ENCODE peak calls at places on chromosome 12, in five cellular contexts. T is germinal center; H is NAMALWA; F is effector memory CD4-positive, alpha-beta T cell; B is PC-3. J is an unnamed sample.

GRCh38 chr12:11884661-11885060 is 186.1 kb upstream of the BCL2L14 start:
- DNase-seq in B (peak; percentile 62), T (no peak), F (no peak), H (no peak), J (no peak)

GRCh38 chr12:103969391-103969790 is 3.7 kb downstream of the TDG start:
- DNase-seq in H (no peak), F (no peak), T (no peak), B (peak; percentile 58), J (no peak)

GRCh38 chr12:43285248-43285647 is 266.8 kb downstream of the ADAMTS20 start:
- DNase-seq in H (no peak), F (no peak), T (no peak), B (peak; percentile 87), J (no peak)

GRCh38 chr12:98358144-98358543 is 157.2 kb upstream of the TMPO start:
- DNase-seq in B (no peak), H (no peak), F (no peak), T (no peak), J (no peak)

GRCh38 chr12:67747869-67748760 is 99.6 kb downstream of the DYRK2 start:
- DNase-seq in B (peak; percentile 73), F (no peak), H (no peak), T (no peak), J (no peak)

GRCh38 chr12:121792607-121793500 is 634 bp downstream of the RHOF start:
- DNase-seq in H (peak; percentile 80), B (peak; percentile 36), F (no peak), T (peak; percentile 70), J (peak; percentile 44)

GRCh38 chr12:25957898-25958253 is 606 bp upstream of the RASSF8 start:
- DNase-seq in T (no peak), H (peak; percentile 37), F (no peak), B (peak; percentile 88), J (no peak)

GRCh38 chr12:113862570-113863454 is 103.3 kb downstream of the RBM19 start:
- DNase-seq in H (no peak), F (no peak), B (no peak), T (peak; percentile 25), J (no peak)

GRCh38 chr12:51549637-51550036 is 41.4 kb upstream of the SCN8A start:
- DNase-seq in B (no peak), H (no peak), T (no peak), F (no peak), J (no peak)

GRCh38 chr12:100170313-100170858 is 27.7 kb upstream of the BLTP3B start:
- DNase-seq in B (no peak), T (no peak), H (no peak), F (no peak), J (no peak)

GRCh38 chr12:2319747-2320146 is 267.0 kb downstream of the CACNA1C start:
- DNase-seq in H (no peak), F (no peak), T (no peak), B (no peak), J (no peak)

GRCh38 chr12:112061127-112061526 is 47.5 kb downstream of the NAA25 start:
- DNase-seq in H (no peak), F (no peak), T (no peak), B (no peak), J (no peak)

GRCh38 chr12:57839996-57840395 is 6.5 kb downstream of the CTDSP2 start:
- DNase-seq in B (no peak), F (no peak), T (no peak), H (no peak), J (no peak)

GRCh38 chr12:89213747-89214146 is 138.6 kb downstream of the DUSP6 start:
- DNase-seq in T (no peak), F (no peak), H (no peak), B (no peak), J (no peak)

GRCh38 chr12:101680240-101680639 is 17.2 kb upstream of the CHPT1 start:
- DNase-seq in F (no peak), T (no peak), B (no peak), H (no peak), J (no peak)

GRCh38 chr12:58608711-58609110 is 311.6 kb downstream of the LRIG3 start:
- DNase-seq in H (no peak), T (no peak), F (no peak), B (no peak), J (no peak)

GRCh38 chr12:10842862-10843261 is 6.4 kb downstream of the PRR4 start:
- DNase-seq in T (no peak), H (no peak), F (no peak), B (no peak), J (no peak)

GRCh38 chr12:66345212-66345611 is 42.9 kb downstream of the HELB start:
- DNase-seq in B (no peak), F (no peak), H (no peak), T (no peak), J (no peak)

GRCh38 chr12:45762185-45763110 is 32.9 kb downstream of the ARID2 start:
- DNase-seq in T (peak; percentile 13), B (peak; percentile 76), H (peak; percentile 67), F (no peak), J (no peak)

GRCh38 chr12:117026921-117027250 is 72.3 kb downstream of the TESC start:
- DNase-seq in B (no peak), T (no peak), F (no peak), H (no peak), J (no peak)

GRCh38 chr12:53063708-53064612 is 14.1 kb downstream of the TNS2 start:
- DNase-seq in T (no peak), H (peak; percentile 54), B (no peak), F (no peak), J (no peak)

GRCh38 chr12:44689587-44689986 is 186.5 kb downstream of the NELL2 start:
- DNase-seq in H (no peak), F (no peak), B (no peak), T (no peak), J (no peak)